ENCODE peak calls at places on chromosomes 16 and 17, in seven cellular contexts. F is IMR-90; I is PC-3; X is cardiac fibroblast; T is amygdala; U is activated B cell treated with CpG ODN at 0.5 μM for 24 hours; E is stimulated activated CD8-positive, alpha-beta memory T cell treated with anti-CD3 and anti-CD28 coated beads, Interleukin-4, amount 100 ng/mL, for 4 hours. S is an unnamed sample.

GRCh38 chr17:6559753-6560215 is 3.4 kb upstream of the PITPNM3 start:
- DNase-seq in F (no peak), I (no peak), X (no peak), T (no peak), U (no peak), E (no peak), S (no peak)

GRCh38 chr16:68488559-68488958 is 40.3 kb upstream of the SMPD3 start:
- DNase-seq in F (no peak), I (no peak), X (no peak), T (no peak), U (no peak), E (no peak), S (no peak)

GRCh38 chr17:3788200-3788599 is 12.8 kb downstream of the ITGAE start:
- DNase-seq in F (no peak), I (no peak), X (no peak), T (no peak), U (no peak), E (no peak), S (no peak)

GRCh38 chr16:29021471-29021870 is 36.6 kb downstream of the LAT start:
- DNase-seq in F (no peak), I (no peak), X (no peak), T (no peak), U (no peak), E (no peak), S (no peak)

GRCh38 chr17:58303981-58304734 is 23.4 kb upstream of the MPO start:
- DNase-seq in F (peak; percentile 23), I (peak; percentile 73), X (peak; percentile 52), T (no peak), U (no peak), E (no peak), S (peak; percentile 53)

GRCh38 chr17:43627657-43628650 is 33.8 kb downstream of the MEOX1 start:
- DNase-seq in F (peak; percentile 31), I (no peak), X (no peak), T (no peak), U (no peak), E (no peak), S (no peak)

GRCh38 chr17:27946521-27946920 is 53.4 kb upstream of the LYRM9 start:
- DNase-seq in F (no peak), I (no peak), X (no peak), T (no peak), U (no peak), E (no peak), S (no peak)

GRCh38 chr16:83903739-83904138 is 4.8 kb downstream of the MLYCD start:
- DNase-seq in F (peak; percentile 60), I (no peak), X (peak; percentile 65), T (no peak), U (no peak), E (no peak), S (no peak)

GRCh38 chr16:72188512-72188911 is 16.6 kb upstream of the PMFBP1 start:
- DNase-seq in F (no peak), I (no peak), X (no peak), T (no peak), U (no peak), E (no peak), S (no peak)

GRCh38 chr17:55263565-55264272 is 1.0 kb upstream of the HLF start:
- DNase-seq in F (no peak), I (no peak), X (no peak), T (no peak), U (no peak), E (no peak), S (no peak)

GRCh38 chr16:88726981-88727380 is 20.7 kb downstream of the CTU2 start:
- DNase-seq in F (no peak), I (no peak), X (no peak), T (no peak), U (no peak), E (no peak), S (no peak)

GRCh38 chr16:56360117-56361008 is 65.0 kb downstream of the AMFR start:
- DNase-seq in F (no peak), I (no peak), X (no peak), T (no peak), U (peak; percentile 7), E (no peak), S (no peak)

GRCh38 chr16:25838724-25839186 is 147.0 kb downstream of the HS3ST4 start:
- DNase-seq in F (peak; percentile 41), I (peak; percentile 61), X (peak; percentile 65), T (peak; percentile 51), U (no peak), E (no peak), S (peak; percentile 28)

GRCh38 chr17:17782425-17783120 is 54.2 kb downstream of the SREBF1 start:
- DNase-seq in F (no peak), I (peak; percentile 16), X (no peak), T (no peak), U (no peak), E (no peak), S (no peak)

GRCh38 chr16:84614914-84615813 is 2.7 kb downstream of the COTL1 start:
- DNase-seq in F (no peak), I (no peak), X (no peak), T (no peak), U (no peak), E (no peak), S (no peak)

GRCh38 chr17:4438162-4438944 is 4.6 kb downstream of the SPNS3 start:
- DNase-seq in F (no peak), I (no peak), X (no peak), T (no peak), U (no peak), E (no peak), S (no peak)

GRCh38 chr17:41802961-41803682 is 8.6 kb downstream of the P3H4 start:
- DNase-seq in F (no peak), I (no peak), X (no peak), T (no peak), U (no peak), E (no peak), S (no peak)

GRCh38 chr16:85899444-85899843 is 482 bp downstream of the IRF8 start:
- DNase-seq in F (no peak), I (no peak), X (no peak), T (no peak), U (no peak), E (no peak), S (no peak)

GRCh38 chr17:33127706-33128105 is 136.1 kb downstream of the SPACA3 start:
- DNase-seq in F (no peak), I (peak; percentile 71), X (no peak), T (no peak), U (no peak), E (no peak), S (no peak)

GRCh38 chr17:64994781-64995538 is 61.6 kb downstream of the GNA13 start:
- DNase-seq in F (no peak), I (no peak), X (no peak), T (no peak), U (no peak), E (no peak), S (no peak)

GRCh38 chr17:80899402-80900268 is 92.0 kb upstream of the CHMP6 start:
- DNase-seq in F (peak; percentile 16), I (peak; percentile 60), X (peak; percentile 12), T (no peak), U (no peak), E (peak; percentile 37), S (no peak)

GRCh38 chr16:78227855-78228254 is 128.4 kb downstream of the WWOX start:
- DNase-seq in F (no peak), I (peak; percentile 39), X (no peak), T (no peak), U (no peak), E (no peak), S (no peak)

GRCh38 chr16:57245472-57246113 is 534 bp downstream of the ARL2BP start:
- DNase-seq in F (no peak), I (peak; percentile 12), X (no peak), T (no peak), U (no peak), E (no peak), S (no peak)

GRCh38 chr16:30985401-30986128 is 558 bp downstream of the HSD3B7 start:
- DNase-seq in F (no peak), I (peak; percentile 54), X (no peak), T (no peak), U (no peak), E (no peak), S (no peak)

GRCh38 chr16:64470916-64471315 is 650.9 kb downstream of the CDH11 start:
- DNase-seq in F (no peak), I (no peak), X (no peak), T (no peak), U (no peak), E (no peak), S (no peak)

GRCh38 chr16:80060470-80060869 is 459.9 kb upstream of the MAF start:
- DNase-seq in F (no peak), I (no peak), X (no peak), T (no peak), U (no peak), E (no peak), S (no peak)

GRCh38 chr16:53836142-53836541 is 132.2 kb downstream of the FTO start:
- DNase-seq in F (no peak), I (no peak), X (no peak), T (no peak), U (no peak), E (no peak), S (no peak)

GRCh38 chr17:67178555-67178954 is 66.4 kb downstream of the HELZ start:
- DNase-seq in F (no peak), I (no peak), X (no peak), T (no peak), U (no peak), E (no peak), S (no peak)

GRCh38 chr17:34356194-34356593 is at the start of gene CCL13:
- DNase-seq in F (no peak), I (no peak), X (no peak), T (no peak), U (no peak), E (no peak), S (no peak)

GRCh38 chr17:54996441-54996840 is 27.9 kb downstream of the STXBP4 start:
- DNase-seq in F (no peak), I (no peak), X (no peak), T (no peak), U (no peak), E (no peak), S (no peak)

GRCh38 chr17:17623904-17624303 is 32.4 kb upstream of the PEMT start:
- DNase-seq in F (no peak), I (no peak), X (no peak), T (no peak), U (no peak), E (no peak), S (no peak)

GRCh38 chr16:20001856-20002707 is 71.6 kb downstream of the GPR139 start:
- DNase-seq in F (no peak), I (no peak), X (no peak), T (no peak), U (no peak), E (no peak), S (no peak)